ENCODE peak calls at places on chromosome 19, in eight cellular contexts. One of them, this sample, is unnamed.

GRCh38 chr19:3365447-3366103 is 808 bp upstream of the NFIC start:
- DNase-seq in right lobe of liver: no peak
- DNase-seq in GM12865: peak
- DNase-seq in heart left ventricle: peak
- DNase-seq in suprapubic skin: no peak
- DNase-seq in fibroblast of pulmonary artery: peak
- DNase-seq in tibial artery: peak
- DNase-seq in colonic mucosa: peak
- DNase-seq in this sample: no peak

GRCh38 chr19:54952591-54953344 is 5.4 kb upstream of the NLRP7 start:
- DNase-seq in GM12865: no peak
- DNase-seq in right lobe of liver: no peak
- DNase-seq in colonic mucosa: no peak
- DNase-seq in fibroblast of pulmonary artery: no peak
- DNase-seq in tibial artery: peak
- DNase-seq in heart left ventricle: no peak
- DNase-seq in suprapubic skin: no peak
- DNase-seq in this sample: no peak

GRCh38 chr19:33437351-33438015 is 64.0 kb downstream of the CEBPG start:
- DNase-seq in colonic mucosa: no peak
- DNase-seq in right lobe of liver: peak
- DNase-seq in heart left ventricle: no peak
- DNase-seq in suprapubic skin: no peak
- DNase-seq in GM12865: no peak
- DNase-seq in fibroblast of pulmonary artery: no peak
- DNase-seq in tibial artery: no peak
- DNase-seq in this sample: no peak

GRCh38 chr19:15488489-15489226 is 9.4 kb upstream of the PGLYRP2 start:
- DNase-seq in right lobe of liver: no peak
- DNase-seq in tibial artery: no peak
- DNase-seq in heart left ventricle: no peak
- DNase-seq in colonic mucosa: no peak
- DNase-seq in fibroblast of pulmonary artery: peak
- DNase-seq in GM12865: no peak
- DNase-seq in suprapubic skin: no peak
- DNase-seq in this sample: no peak

GRCh38 chr19:58558066-58558622 is at the start of gene UBE2M:
- DNase-seq in heart left ventricle: peak
- DNase-seq in right lobe of liver: peak
- DNase-seq in GM12865: no peak
- DNase-seq in tibial artery: peak
- DNase-seq in colonic mucosa: peak
- DNase-seq in suprapubic skin: no peak
- DNase-seq in fibroblast of pulmonary artery: peak
- DNase-seq in this sample: no peak

GRCh38 chr19:1324792-1325567 is 39.3 kb downstream of the EFNA2 start:
- DNase-seq in GM12865: no peak
- DNase-seq in fibroblast of pulmonary artery: peak
- DNase-seq in tibial artery: peak
- DNase-seq in colonic mucosa: peak
- DNase-seq in heart left ventricle: peak
- DNase-seq in suprapubic skin: no peak
- DNase-seq in right lobe of liver: no peak
- DNase-seq in this sample: peak

GRCh38 chr19:33553530-33554310 is 32.1 kb upstream of the PEPD start:
- DNase-seq in right lobe of liver: no peak
- DNase-seq in fibroblast of pulmonary artery: no peak
- DNase-seq in suprapubic skin: no peak
- DNase-seq in GM12865: no peak
- DNase-seq in tibial artery: no peak
- DNase-seq in heart left ventricle: no peak
- DNase-seq in colonic mucosa: no peak
- DNase-seq in this sample: no peak

GRCh38 chr19:55418185-55418584 is 10.6 kb upstream of the UBE2S start:
- DNase-seq in GM12865: peak
- DNase-seq in colonic mucosa: peak
- DNase-seq in heart left ventricle: peak
- DNase-seq in fibroblast of pulmonary artery: peak
- DNase-seq in right lobe of liver: peak
- DNase-seq in suprapubic skin: no peak
- DNase-seq in tibial artery: no peak
- DNase-seq in this sample: peak

DNA sequence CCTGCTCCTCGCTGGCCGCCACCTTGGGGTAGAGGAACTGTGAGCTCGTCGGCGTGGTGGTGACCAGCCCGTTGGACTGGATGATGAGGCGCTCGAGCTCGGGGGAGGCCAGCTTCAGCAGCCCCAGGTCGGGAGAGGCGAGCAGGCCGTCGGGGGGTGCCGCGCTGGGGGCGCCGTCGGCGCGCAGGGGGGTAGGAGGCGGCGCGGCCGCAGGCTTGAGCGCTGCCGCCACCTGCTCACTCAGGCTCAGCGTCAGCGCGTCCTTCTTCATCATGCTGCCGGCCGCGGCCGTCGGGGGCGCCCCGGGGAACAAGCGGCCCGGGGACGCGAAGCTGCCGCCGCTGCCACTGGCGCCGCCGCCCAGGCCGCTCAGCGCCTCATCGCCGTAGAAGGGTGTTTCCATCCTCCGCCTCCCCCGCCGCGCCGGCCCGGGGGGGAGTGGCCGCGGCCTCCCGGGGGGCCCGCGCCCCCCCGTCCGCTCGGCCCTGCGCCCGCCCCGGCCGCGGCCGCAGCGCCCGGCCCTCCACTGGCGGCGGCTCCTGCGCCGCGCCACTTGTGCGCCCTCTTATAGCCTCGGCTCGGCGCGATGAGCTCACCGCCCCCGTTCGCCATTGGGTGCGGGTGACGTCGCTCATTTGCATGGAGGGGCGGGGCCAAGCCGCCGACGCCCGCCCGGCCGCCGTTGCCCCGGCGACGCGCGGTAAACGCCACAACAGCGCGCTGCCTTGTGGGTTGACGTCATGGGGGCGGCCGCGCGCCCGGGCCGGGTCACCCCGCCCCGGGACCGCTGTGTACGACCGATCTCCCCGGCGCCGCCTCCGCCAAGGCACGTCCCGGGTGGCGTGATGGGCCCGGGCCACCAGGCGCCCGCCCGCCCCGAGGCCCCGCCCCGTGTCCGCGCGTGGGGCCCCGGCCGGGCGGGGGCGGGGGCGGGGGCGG is at the start of gene JUND:
- DNase-seq in heart left ventricle: peak
- DNase-seq in tibial artery: peak
- DNase-seq in GM12865: peak
- DNase-seq in right lobe of liver: peak
- DNase-seq in colonic mucosa: peak
- DNase-seq in suprapubic skin: peak
- DNase-seq in fibroblast of pulmonary artery: peak
- DNase-seq in this sample: peak
- TF ChIP-seq CTCF in heart left ventricle: no peak
- TF ChIP-seq CTCF in tibial artery: peak
- TF ChIP-seq CTCF in GM12865: peak
- TF ChIP-seq CTCF in right lobe of liver: no peak
- TF ChIP-seq CTCF in colonic mucosa: no peak
- TF ChIP-seq CTCF in suprapubic skin: no peak
- TF ChIP-seq CTCF in fibroblast of pulmonary artery: no peak
- TF ChIP-seq CTCF in this sample: no peak

GRCh38 chr19:40444181-40445005 is at the start of gene SERTAD3:
- DNase-seq in colonic mucosa: peak
- DNase-seq in suprapubic skin: peak
- DNase-seq in GM12865: peak
- DNase-seq in heart left ventricle: peak
- DNase-seq in tibial artery: peak
- DNase-seq in right lobe of liver: peak
- DNase-seq in fibroblast of pulmonary artery: peak
- DNase-seq in this sample: peak

GRCh38 chr19:40445637-40445944 is 1.5 kb upstream of the SERTAD3 start:
- DNase-seq in tibial artery: no peak
- DNase-seq in suprapubic skin: no peak
- DNase-seq in GM12865: no peak
- DNase-seq in heart left ventricle: no peak
- DNase-seq in colonic mucosa: no peak
- DNase-seq in right lobe of liver: no peak
- DNase-seq in fibroblast of pulmonary artery: no peak
- DNase-seq in this sample: no peak

GRCh38 chr19:40445945-40446784 is 2.0 kb upstream of the SERTAD3 start:
- DNase-seq in suprapubic skin: no peak
- DNase-seq in fibroblast of pulmonary artery: no peak
- DNase-seq in heart left ventricle: no peak
- DNase-seq in GM12865: no peak
- DNase-seq in tibial artery: no peak
- DNase-seq in right lobe of liver: no peak
- DNase-seq in colonic mucosa: peak
- DNase-seq in this sample: no peak

GRCh38 chr19:40443930-40444180 is 280 bp downstream of the SERTAD3 start:
- DNase-seq in heart left ventricle: no peak
- DNase-seq in colonic mucosa: no peak
- DNase-seq in fibroblast of pulmonary artery: peak
- DNase-seq in GM12865: no peak
- DNase-seq in tibial artery: no peak
- DNase-seq in suprapubic skin: no peak
- DNase-seq in right lobe of liver: no peak
- DNase-seq in this sample: no peak

GRCh38 chr19:40445006-40445312 is 824 bp upstream of the SERTAD3 start:
- DNase-seq in heart left ventricle: no peak
- DNase-seq in suprapubic skin: no peak
- DNase-seq in colonic mucosa: no peak
- DNase-seq in tibial artery: no peak
- DNase-seq in fibroblast of pulmonary artery: no peak
- DNase-seq in right lobe of liver: no peak
- DNase-seq in GM12865: no peak
- DNase-seq in this sample: no peak
- TF ChIP-seq CTCF in heart left ventricle: no peak
- TF ChIP-seq CTCF in suprapubic skin: no peak
- TF ChIP-seq CTCF in colonic mucosa: no peak
- TF ChIP-seq CTCF in tibial artery: no peak
- TF ChIP-seq CTCF in fibroblast of pulmonary artery: no peak
- TF ChIP-seq CTCF in right lobe of liver: no peak
- TF ChIP-seq CTCF in GM12865: no peak
- TF ChIP-seq CTCF in this sample: no peak

GRCh38 chr19:10852941-10853340 is 4.7 kb downstream of the C19orf38 start:
- DNase-seq in right lobe of liver: no peak
- DNase-seq in GM12865: no peak
- DNase-seq in heart left ventricle: no peak
- DNase-seq in fibroblast of pulmonary artery: no peak
- DNase-seq in colonic mucosa: no peak
- DNase-seq in suprapubic skin: no peak
- DNase-seq in tibial artery: no peak
- DNase-seq in this sample: no peak

GRCh38 chr19:10858204-10858828 is 10.1 kb downstream of the C19orf38 start:
- DNase-seq in suprapubic skin: no peak
- DNase-seq in GM12865: peak
- DNase-seq in tibial artery: no peak
- DNase-seq in colonic mucosa: no peak
- DNase-seq in fibroblast of pulmonary artery: peak
- DNase-seq in heart left ventricle: no peak
- DNase-seq in right lobe of liver: no peak
- DNase-seq in this sample: peak

GRCh38 chr19:10854350-10855089 is 6.3 kb downstream of the C19orf38 start:
- DNase-seq in right lobe of liver: no peak
- DNase-seq in tibial artery: no peak
- DNase-seq in suprapubic skin: no peak
- DNase-seq in heart left ventricle: no peak
- DNase-seq in fibroblast of pulmonary artery: no peak
- DNase-seq in colonic mucosa: no peak
- DNase-seq in GM12865: no peak
- DNase-seq in this sample: no peak

GRCh38 chr19:10852098-10852800 is 4.0 kb downstream of the C19orf38 start:
- DNase-seq in GM12865: no peak
- DNase-seq in suprapubic skin: no peak
- DNase-seq in fibroblast of pulmonary artery: peak
- DNase-seq in colonic mucosa: no peak
- DNase-seq in tibial artery: no peak
- DNase-seq in heart left ventricle: no peak
- DNase-seq in right lobe of liver: no peak
- DNase-seq in this sample: no peak

GRCh38 chr19:10855879-10856522 is 7.8 kb downstream of the C19orf38 start:
- DNase-seq in colonic mucosa: no peak
- DNase-seq in heart left ventricle: no peak
- DNase-seq in fibroblast of pulmonary artery: peak
- DNase-seq in right lobe of liver: no peak
- DNase-seq in tibial artery: no peak
- DNase-seq in suprapubic skin: no peak
- DNase-seq in GM12865: peak
- DNase-seq in this sample: no peak
- TF ChIP-seq CTCF in colonic mucosa: peak
- TF ChIP-seq CTCF in heart left ventricle: no peak
- TF ChIP-seq CTCF in fibroblast of pulmonary artery: peak
- TF ChIP-seq CTCF in right lobe of liver: peak
- TF ChIP-seq CTCF in tibial artery: no peak
- TF ChIP-seq CTCF in suprapubic skin: no peak
- TF ChIP-seq CTCF in GM12865: peak
- TF ChIP-seq CTCF in this sample: peak

GRCh38 chr19:18588611-18589379 is at the start of gene REX1BD:
- DNase-seq in fibroblast of pulmonary artery: peak
- DNase-seq in colonic mucosa: peak
- DNase-seq in tibial artery: peak
- DNase-seq in GM12865: peak
- DNase-seq in suprapubic skin: peak
- DNase-seq in heart left ventricle: peak
- DNase-seq in right lobe of liver: peak
- DNase-seq in this sample: peak

GRCh38 chr19:18591735-18592385 is 3.3 kb downstream of the REX1BD start:
- DNase-seq in suprapubic skin: no peak
- DNase-seq in colonic mucosa: no peak
- DNase-seq in tibial artery: no peak
- DNase-seq in GM12865: no peak
- DNase-seq in fibroblast of pulmonary artery: no peak
- DNase-seq in heart left ventricle: no peak
- DNase-seq in right lobe of liver: no peak
- DNase-seq in this sample: no peak

GRCh38 chr19:18589380-18590272 is 1.0 kb downstream of the REX1BD start:
- DNase-seq in fibroblast of pulmonary artery: peak
- DNase-seq in right lobe of liver: peak
- DNase-seq in tibial artery: peak
- DNase-seq in suprapubic skin: no peak
- DNase-seq in GM12865: peak
- DNase-seq in colonic mucosa: peak
- DNase-seq in heart left ventricle: peak
- DNase-seq in this sample: peak

GRCh38 chr19:18587962-18588610 is 512 bp upstream of the REX1BD start:
- DNase-seq in suprapubic skin: no peak
- DNase-seq in fibroblast of pulmonary artery: no peak
- DNase-seq in right lobe of liver: no peak
- DNase-seq in colonic mucosa: no peak
- DNase-seq in heart left ventricle: no peak
- DNase-seq in tibial artery: no peak
- DNase-seq in GM12865: no peak
- DNase-seq in this sample: peak

DNA sequence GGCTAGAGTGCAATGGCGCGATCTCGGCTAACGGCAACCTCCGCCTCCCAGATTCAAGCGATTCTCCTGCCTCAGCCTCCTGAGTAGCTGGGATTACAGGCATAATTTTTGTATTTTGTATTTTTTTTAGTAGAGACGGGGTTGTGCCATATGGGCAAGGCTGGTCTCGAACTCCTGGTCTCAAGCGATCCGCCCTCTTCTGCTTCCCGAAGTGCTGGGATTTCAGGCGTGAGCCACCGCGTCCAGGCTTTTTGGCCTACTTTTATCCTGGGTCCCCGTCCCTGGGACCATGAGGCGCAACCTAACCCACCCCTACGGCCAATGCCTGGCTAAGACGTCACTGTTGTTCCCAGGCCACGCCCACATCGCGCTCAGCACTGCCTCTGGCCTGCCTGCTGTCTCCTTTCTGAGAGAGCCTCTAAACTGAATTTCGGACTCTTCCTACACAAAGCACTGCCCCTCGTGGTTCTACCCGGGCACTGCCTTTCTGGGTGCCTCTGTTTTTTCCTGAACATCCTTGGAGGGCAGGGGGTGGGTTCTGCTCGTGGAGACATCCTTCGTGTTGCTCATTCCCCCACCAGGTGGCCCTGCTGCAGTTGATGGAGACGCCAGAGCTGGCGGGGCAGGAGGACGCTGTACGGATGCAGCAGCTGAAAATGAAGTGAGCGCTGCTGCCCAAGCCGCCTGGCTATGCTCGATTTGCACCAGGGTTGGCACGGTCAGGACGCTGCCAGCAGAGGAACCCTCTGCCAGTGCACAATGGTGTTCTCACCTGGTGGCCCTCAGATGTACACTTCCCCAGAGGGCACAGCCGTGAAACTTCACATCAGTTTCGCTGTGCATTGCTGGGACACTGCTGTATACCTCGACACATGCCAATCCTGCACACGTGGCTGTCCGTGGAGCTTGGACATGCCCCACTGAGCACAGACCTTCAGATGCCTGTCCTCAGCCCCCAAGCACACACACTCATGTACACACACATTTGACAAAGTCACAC is 2.0 kb downstream of the REX1BD start:
- DNase-seq in right lobe of liver: no peak
- DNase-seq in fibroblast of pulmonary artery: peak
- DNase-seq in suprapubic skin: no peak
- DNase-seq in GM12865: peak
- DNase-seq in colonic mucosa: no peak
- DNase-seq in heart left ventricle: no peak
- DNase-seq in tibial artery: peak
- DNase-seq in this sample: peak
- TF ChIP-seq CTCF in right lobe of liver: no peak
- TF ChIP-seq CTCF in fibroblast of pulmonary artery: peak
- TF ChIP-seq CTCF in suprapubic skin: no peak
- TF ChIP-seq CTCF in GM12865: peak
- TF ChIP-seq CTCF in colonic mucosa: no peak
- TF ChIP-seq CTCF in heart left ventricle: no peak
- TF ChIP-seq CTCF in tibial artery: peak
- TF ChIP-seq CTCF in this sample: no peak

This sample was measured in GM20000.